ENCODE peak calls at places on chromosome 4, in six cellular contexts. S is vagina, I is suprapubic skin, A is SK-N-SH, R is spleen, K is K562. X is an unnamed sample.

GRCh38 chr4:7595883-7596535 is 161.3 kb upstream of the PSAPL1 start:
- DNase-seq in S (no peak), I (no peak), A (no peak), R (no peak), K (no peak), X (no peak)

GRCh38 chr4:76748649-76749048 is 149.3 kb downstream of the SOWAHB start:
- DNase-seq in S (no peak), I (no peak), A (peak; percentile 56), R (no peak), K (no peak), X (no peak)

GRCh38 chr4:16852168-16852567 is 46.3 kb downstream of the LDB2 start:
- DNase-seq in S (no peak), I (no peak), A (no peak), R (no peak), K (no peak), X (no peak)

GRCh38 chr4:27764526-27764837 is 903.8 kb downstream of the STIM2 start:
- DNase-seq in S (no peak), I (no peak), A (no peak), R (no peak), K (no peak), X (no peak)

GRCh38 chr4:125849869-125850268 is 535.1 kb downstream of the FAT4 start:
- DNase-seq in S (no peak), I (no peak), A (no peak), R (no peak), K (no peak), X (no peak)

GRCh38 chr4:108360857-108361820 is 192.4 kb upstream of the LEF1 start:
- DNase-seq in S (no peak), I (no peak), A (no peak), R (no peak), K (no peak), X (peak; percentile 27)

GRCh38 chr4:23717528-23718248 is 172.2 kb downstream of the PPARGC1A start:
- DNase-seq in S (no peak), I (no peak), A (peak; percentile 65), R (no peak), K (peak; percentile 72), X (no peak)

GRCh38 chr4:30945586-30945985 is 225.4 kb downstream of the PCDH7 start:
- DNase-seq in S (no peak), I (no peak), A (no peak), R (no peak), K (no peak), X (no peak)

GRCh38 chr4:124535004-124535403 is 177.5 kb downstream of the ANKRD50 start:
- DNase-seq in S (no peak), I (no peak), A (no peak), R (no peak), K (no peak), X (no peak)

GRCh38 chr4:4321951-4322688 is 32.1 kb downstream of the ZBTB49 start:
- DNase-seq in S (no peak), I (no peak), A (no peak), R (no peak), K (no peak), X (no peak)
- H3K4me1 ChIP-seq in S (no peaks in the 10 kb centered on the region), I (no peaks in the 10 kb centered on the region), A (no peaks in the 10 kb centered on the region), R (peaks cover 11% of the 10 kb centered on the region), K (peaks cover 24% of the 10 kb centered on the region), X (no peaks in the 10 kb centered on the region)

GRCh38 chr4:41215155-41215554 is 813 bp upstream of the APBB2 start:
- DNase-seq in S (no peak), I (no peak), A (peak; percentile 13), R (no peak), K (no peak), X (no peak)

GRCh38 chr4:41217020-41217333 is 2.6 kb upstream of the APBB2 start:
- DNase-seq in S (no peak), I (no peak), A (no peak), R (no peak), K (no peak), X (no peak)

GRCh38 chr4:41217373-41217772 is 3.0 kb upstream of the APBB2 start:
- DNase-seq in S (no peak), I (no peak), A (no peak), R (no peak), K (no peak), X (no peak)

GRCh38 chr4:41215969-41216293 is 1.6 kb upstream of the APBB2 start:
- DNase-seq in S (no peak), I (no peak), A (no peak), R (no peak), K (no peak), X (no peak)

GRCh38 chr4:41216294-41217019 is 2.1 kb upstream of the APBB2 start:
- DNase-seq in S (no peak), I (peak; percentile 88), A (peak; percentile 91), R (peak; percentile 81), K (peak; percentile 75), X (peak; percentile 67)
- TF ChIP-seq POLR2AphosphoS5 in S (no peak), I (no peak), A (peak; percentile 82), R (peak; percentile 68), K (no peak), X (peak; percentile 76)

GRCh38 chr4:139145552-139145932 is 31.5 kb downstream of the ELF2 start:
- DNase-seq in S (no peak), I (no peak), A (no peak), R (no peak), K (no peak), X (no peak)

GRCh38 chr4:139146926-139147547 is 30.0 kb downstream of the ELF2 start:
- DNase-seq in S (no peak), I (no peak), A (no peak), R (no peak), K (no peak), X (no peak)

GRCh38 chr4:139144161-139144859 is 32.7 kb downstream of the ELF2 start:
- DNase-seq in S (no peak), I (no peak), A (no peak), R (peak; percentile 82), K (no peak), X (peak; percentile 33)

GRCh38 chr4:139142980-139143379 is 34.0 kb downstream of the ELF2 start:
- DNase-seq in S (no peak), I (no peak), A (no peak), R (no peak), K (no peak), X (no peak)

GRCh38 chr4:139144911-139145551 is 32.0 kb downstream of the ELF2 start:
- DNase-seq in S (no peak), I (no peak), A (no peak), R (no peak), K (no peak), X (no peak)
- H3K4me1 ChIP-seq in S (peaks cover 29% of the 10 kb centered on the region), I (peaks cover 24% of the 10 kb centered on the region), A (peaks cover 14% of the 10 kb centered on the region), R (peaks cover 51% of the 10 kb centered on the region), K (peaks cover 12% of the 10 kb centered on the region), X (peaks cover 5% of the 10 kb centered on the region)

GRCh38 chr4:68878048-68878447 is 62.3 kb downstream of the UGT2B10 start:
- DNase-seq in S (no peak), I (no peak), A (no peak), R (no peak), K (no peak), X (no peak)

GRCh38 chr4:68885545-68885944 is 66.1 kb downstream of the UGT2A3 start:
- DNase-seq in S (no peak), I (no peak), A (no peak), R (no peak), K (no peak), X (no peak)

GRCh38 chr4:68883870-68884269 is 67.7 kb downstream of the UGT2A3 start:
- DNase-seq in S (no peak), I (no peak), A (no peak), R (no peak), K (no peak), X (no peak)
- TF ChIP-seq POLR2AphosphoS5 in S (no peak), I (no peak), A (no peak), R (no peak), K (no peak), X (no peak)

GRCh38 chr4:78603384-78603783 is 51.8 kb downstream of the ANXA3 start:
- DNase-seq in S (no peak), I (no peak), A (no peak), R (no peak), K (no peak), X (no peak)

GRCh38 chr4:78599147-78599546 is 47.6 kb downstream of the ANXA3 start:
- DNase-seq in S (no peak), I (no peak), A (no peak), R (no peak), K (no peak), X (no peak)

GRCh38 chr4:78601013-78601412 is 49.4 kb downstream of the ANXA3 start:
- DNase-seq in S (no peak), I (no peak), A (no peak), R (no peak), K (peak; percentile 41), X (no peak)

GRCh38 chr4:78602334-78602733 is 50.8 kb downstream of the ANXA3 start:
- DNase-seq in S (no peak), I (no peak), A (no peak), R (no peak), K (no peak), X (no peak)

DNA sequence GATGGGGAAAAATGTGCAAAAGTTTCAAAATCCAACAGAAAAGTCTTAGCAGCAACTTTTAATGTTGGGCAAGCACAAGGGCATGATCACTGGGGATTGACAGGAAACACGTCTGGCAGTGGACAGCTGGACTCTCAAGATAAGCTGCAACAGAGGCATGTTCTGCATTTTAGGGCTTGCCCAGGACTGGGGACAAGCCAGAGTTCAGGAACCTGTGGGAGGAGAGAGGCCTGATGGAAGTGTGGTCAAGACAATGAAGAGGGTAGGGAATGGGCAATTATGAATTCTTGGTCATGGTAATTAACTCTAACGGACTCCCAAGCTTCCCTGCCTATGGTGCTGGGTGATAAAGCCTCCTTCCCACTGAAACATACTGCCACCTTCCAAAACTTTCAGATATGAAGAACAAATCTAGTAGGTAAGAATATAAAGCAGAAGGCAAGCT is 48.4 kb downstream of the ANXA3 start:
- DNase-seq in S (no peak), I (no peak), A (peak; percentile 3), R (no peak), K (peak; percentile 61), X (no peak)
- H3K4me1 ChIP-seq in S (no peaks in the 10 kb centered on the region), I (no peaks in the 10 kb centered on the region), A (no peaks in the 10 kb centered on the region), R (no peaks in the 10 kb centered on the region), K (peaks cover 8% of the 10 kb centered on the region), X (peaks cover 6% of the 10 kb centered on the region)

X was measured in breast epithelium.